ENCODE peak calls at places on chromosome 7, in eight cellular contexts. L, T, A, P, C, N, Q and Z are unnamed samples.

GRCh38 chr7:50307368-50308012 is 3.0 kb downstream of the IKZF1 start:
- DNase-seq in T (no peak), P (no peak), L (no peak), C (no peak), N (no peak), A (peak; percentile 85), Q (no peak), Z (peak; percentile 78)

GRCh38 chr7:76364198-76364584 is 5.4 kb upstream of the YWHAG start:
- DNase-seq in P (peak; percentile 88), L (no peak), C (peak; percentile 78), A (no peak), Q (no peak), T (peak; percentile 37), N (peak; percentile 68), Z (peak; percentile 68)

GRCh38 chr7:25879799-25880198 is 272.2 kb upstream of the NFE2L3 start:
- DNase-seq in P (no peak), Q (no peak), N (no peak), L (no peak), A (no peak), C (no peak), T (no peak), Z (peak; percentile 58)

GRCh38 chr7:128041203-128041602 is 10.0 kb upstream of the LRRC4 start:
- DNase-seq in T (no peak), N (peak; percentile 76), L (no peak), C (peak; percentile 83), Q (no peak), P (peak; percentile 88), A (no peak), Z (no peak)

GRCh38 chr7:51613911-51614344 is 297.3 kb upstream of the COBL start:
- DNase-seq in A (no peak), Q (no peak), P (no peak), N (no peak), L (no peak), T (peak; percentile 20), C (no peak), Z (no peak)

GRCh38 chr7:95199779-95200558 is 124.4 kb downstream of the PON1 start:
- DNase-seq in C (peak; percentile 82), A (peak; percentile 34), L (no peak), Q (peak; percentile 71), N (peak; percentile 33), T (peak; percentile 15), P (peak; percentile 71), Z (peak; percentile 40)

GRCh38 chr7:34061175-34061574 is 155.8 kb downstream of the BMPER start:
- DNase-seq in T (no peak), Q (peak; percentile 63), L (no peak), C (peak; percentile 87), P (peak; percentile 88), A (no peak), N (peak; percentile 93), Z (no peak)

GRCh38 chr7:138169441-138169851 is 93.2 kb downstream of the AKR1D1 start:
- DNase-seq in P (no peak), A (no peak), N (no peak), L (no peak), C (no peak), Q (no peak), T (no peak), Z (no peak)

GRCh38 chr7:129298268-129298893 is 73.6 kb downstream of the AHCYL2 start:
- DNase-seq in N (peak; percentile 51), P (peak; percentile 52), A (peak; percentile 73), Q (peak; percentile 59), C (peak; percentile 52), T (peak; percentile 34), L (no peak), Z (peak; percentile 57)

GRCh38 chr7:155738652-155739537 is 73.4 kb downstream of the SHH start:
- DNase-seq in N (peak; percentile 76), P (peak; percentile 85), T (peak; percentile 69), Q (peak; percentile 68), L (no peak), C (peak; percentile 83), A (peak; percentile 75), Z (peak; percentile 92)

GRCh38 chr7:44963526-44964290 is 15.1 kb downstream of the MYO1G start:
- DNase-seq in N (no peak), L (no peak), C (no peak), P (no peak), T (no peak), Q (no peak), A (no peak), Z (no peak)

GRCh38 chr7:32070406-32071360 is at the start of gene PDE1C:
- DNase-seq in T (peak; percentile 78), P (no peak), A (no peak), L (no peak), N (peak; percentile 19), C (peak; percentile 27), Q (no peak), Z (no peak)

GRCh38 chr7:111864291-111864976 is 302.1 kb upstream of the IMMP2L start:
- DNase-seq in Q (no peak), T (no peak), A (no peak), L (no peak), C (no peak), P (peak; percentile 7), N (peak; percentile 62), Z (no peak)

GRCh38 chr7:97027427-97028234 is 3.0 kb upstream of the DLX5 start:
- DNase-seq in Q (peak; percentile 91), C (peak; percentile 90), N (peak; percentile 85), L (peak; percentile 13), P (peak; percentile 82), A (peak; percentile 75), T (peak; percentile 73), Z (peak; percentile 72)
- H3K4me3 ChIP-seq in Q (peak overlapping the region; percentile 40), C (peak overlapping the region; percentile 8), N (peak overlapping the region; percentile 2), L (peak overlapping the region; percentile 38), P (peak overlapping the region; percentile 29), A (peak overlapping the region; percentile 68), T (peak overlapping the region; percentile 36), Z (no peak overlapping the region)

GRCh38 chr7:74173074-74173473 is 1.1 kb upstream of the EIF4H start:
- DNase-seq in A (peak; percentile 34), T (no peak), P (no peak), N (no peak), C (no peak), Q (no peak), L (no peak), Z (peak; percentile 54)

GRCh38 chr7:74173491-74173865 is 678 bp upstream of the EIF4H start:
- DNase-seq in T (no peak), P (no peak), A (no peak), N (no peak), Q (no peak), L (no peak), C (no peak), Z (no peak)

GRCh38 chr7:74173866-74174605 is at the start of gene EIF4H:
- DNase-seq in T (peak; percentile 96), A (peak; percentile 93), N (peak; percentile 95), Q (peak; percentile 96), C (peak; percentile 98), P (peak; percentile 94), L (peak; percentile 83), Z (peak; percentile 97)

GRCh38 chr7:74175270-74175803 is 1.2 kb downstream of the EIF4H start:
- DNase-seq in A (peak; percentile 13), L (no peak), T (no peak), P (no peak), C (no peak), N (no peak), Q (no peak), Z (no peak)

DNA sequence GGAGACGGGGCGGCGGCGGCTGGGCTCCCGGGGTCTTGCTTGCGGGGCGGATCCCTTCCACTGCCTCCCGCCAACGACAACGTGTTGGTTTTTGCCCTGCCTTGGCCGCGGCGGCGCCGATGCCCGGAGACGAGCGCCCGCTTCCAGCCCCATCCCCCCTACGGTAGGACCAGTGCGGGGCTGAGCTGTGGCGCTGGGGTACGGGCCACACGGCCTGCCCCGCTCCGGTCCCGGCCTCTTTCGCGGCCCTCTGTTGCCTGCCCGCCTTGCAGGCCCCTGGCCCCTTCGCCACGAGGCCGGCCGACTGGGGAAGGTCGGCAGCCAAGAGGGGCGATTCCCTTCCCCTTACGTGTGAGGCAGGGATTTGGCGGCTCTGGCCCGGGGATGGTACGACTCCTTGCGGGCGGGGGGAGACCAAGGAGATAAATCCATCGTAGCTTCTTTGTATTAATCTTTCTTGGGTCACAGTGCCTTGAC is 488 bp downstream of the EIF4H start:
- DNase-seq in A (peak; percentile 31), N (peak; percentile 51), P (peak; percentile 51), T (peak; percentile 41), C (peak; percentile 66), L (no peak), Q (peak; percentile 54), Z (peak; percentile 52)
- TF ChIP-seq CTCF in A (no peak), N (no peak), P (no peak), T (no peak), C (peak; percentile 10), L (no peak), Q (no peak), Z (no peak)

DNA sequence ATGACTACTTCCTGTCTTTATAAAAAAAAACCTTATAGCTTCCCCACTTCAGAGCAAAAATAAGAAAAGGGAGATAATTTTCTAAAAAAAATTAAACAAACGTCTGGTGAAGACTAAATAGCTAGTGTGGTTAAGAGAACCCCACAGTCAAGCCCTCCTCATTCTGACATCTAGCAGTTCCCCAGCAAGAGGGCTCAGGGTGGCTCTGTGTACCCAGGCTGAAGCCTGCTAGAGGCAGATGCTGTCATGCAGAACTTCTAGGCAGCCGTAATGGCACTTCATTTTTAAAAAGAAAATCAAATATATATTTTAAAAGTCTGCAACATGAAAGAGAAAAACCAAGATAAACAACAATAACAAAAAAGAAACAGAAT is 223.1 kb upstream of the KLF14 start:
- DNase-seq in A (no peak), C (no peak), P (no peak), L (no peak), N (no peak), T (no peak), Q (no peak), Z (no peak)
- H3K4me3 ChIP-seq in A (no peak overlapping the region), C (no peak overlapping the region), P (no peak overlapping the region), L (no peak overlapping the region), N (no peak overlapping the region), T (no peak overlapping the region), Q (peak overlapping the region; percentile 61), Z (peak overlapping the region; percentile 84)

GRCh38 chr7:104267701-104268368 is 60.0 kb upstream of the ORC5 start:
- DNase-seq in T (no peak), Q (peak; percentile 40), C (peak; percentile 25), L (no peak), N (peak; percentile 28), P (peak; percentile 51), A (peak; percentile 18), Z (no peak)

GRCh38 chr7:104271948-104272347 is 56.5 kb upstream of the LHFPL3 start:
- DNase-seq in N (no peak), C (no peak), A (no peak), T (no peak), P (no peak), Q (no peak), L (no peak), Z (no peak)

GRCh38 chr7:104275900-104276299 is 52.5 kb upstream of the LHFPL3 start:
- DNase-seq in T (no peak), Q (no peak), A (no peak), P (peak; percentile 51), L (no peak), N (peak; percentile 8), C (no peak), Z (no peak)

DNA sequence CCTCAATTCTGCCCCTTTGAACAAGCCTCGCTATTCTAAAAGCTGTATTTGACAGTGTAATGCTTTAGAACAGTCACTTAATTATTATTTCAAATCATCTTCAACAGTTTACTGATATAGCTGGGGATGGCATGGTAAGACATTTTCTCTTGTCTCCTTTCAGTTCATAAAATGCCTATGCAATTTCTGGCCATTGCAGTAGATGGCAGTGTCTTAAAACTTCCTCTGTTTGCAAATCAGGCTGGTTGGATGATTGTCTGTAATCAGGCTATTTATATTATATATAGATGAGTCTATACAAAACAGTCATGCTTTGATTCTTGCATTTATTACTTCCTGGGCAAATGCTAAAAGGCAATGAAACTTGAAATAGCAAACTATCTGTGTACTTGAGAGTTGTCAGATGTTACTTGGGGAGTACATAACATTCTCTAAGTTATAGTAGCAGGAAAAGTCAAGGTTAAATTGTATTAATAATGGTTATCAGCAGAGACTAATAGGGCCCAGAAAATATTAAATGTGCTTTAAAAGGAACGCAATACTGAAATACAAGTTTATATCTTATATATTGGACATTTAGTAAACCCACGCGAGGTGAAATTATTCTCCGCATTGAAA is 55.5 kb upstream of the LHFPL3 start:
- DNase-seq in L (no peak), Q (peak; percentile 52), C (peak; percentile 53), T (no peak), P (peak; percentile 68), N (peak; percentile 57), A (peak; percentile 54), Z (peak; percentile 53)
- TF ChIP-seq CTCF in L (no peak), Q (peak; percentile 76), C (peak; percentile 68), T (peak; percentile 65), P (peak; percentile 77), N (peak; percentile 56), A (peak; percentile 73), Z (peak; percentile 45)